ENCODE peak calls at places on chromosomes 1 and 21, in four cellular contexts. One of them, this sample, is unnamed.

GRCh38 chr1:40508375-40509341 is at the start of gene EXO5:
- DNase-seq in foreskin fibroblast: peak
- DNase-seq in tibial nerve: peak
- DNase-seq in body of pancreas: peak
- DNase-seq in this sample: no peak

GRCh38 chr1:11787251-11787803 is 18.4 kb downstream of the MTHFR start:
- DNase-seq in foreskin fibroblast: peak
- DNase-seq in tibial nerve: peak
- DNase-seq in body of pancreas: peak
- DNase-seq in this sample: no peak

GRCh38 chr1:66446261-66447001 is 87.5 kb upstream of the SGIP1 start:
- DNase-seq in foreskin fibroblast: peak
- DNase-seq in tibial nerve: no peak
- DNase-seq in body of pancreas: peak
- DNase-seq in this sample: peak

GRCh38 chr1:41855713-41856112 is 63.0 kb downstream of the HIVEP3 start:
- DNase-seq in foreskin fibroblast: no peak
- DNase-seq in tibial nerve: no peak
- DNase-seq in body of pancreas: no peak
- DNase-seq in this sample: no peak

GRCh38 chr1:240044620-240045019 is 47.1 kb upstream of the FMN2 start:
- DNase-seq in foreskin fibroblast: no peak
- DNase-seq in tibial nerve: no peak
- DNase-seq in body of pancreas: no peak
- DNase-seq in this sample: no peak

GRCh38 chr1:211551628-211552465 is 27.1 kb downstream of the SLC30A1 start:
- DNase-seq in foreskin fibroblast: peak
- DNase-seq in tibial nerve: no peak
- DNase-seq in body of pancreas: no peak
- DNase-seq in this sample: no peak

GRCh38 chr1:236065509-236066005 is 667 bp upstream of the NID1 start:
- DNase-seq in foreskin fibroblast: no peak
- DNase-seq in tibial nerve: no peak
- DNase-seq in body of pancreas: no peak
- DNase-seq in this sample: no peak

GRCh38 chr1:3745590-3746381 is 6.5 kb upstream of the CCDC27 start:
- DNase-seq in foreskin fibroblast: no peak
- DNase-seq in tibial nerve: no peak
- DNase-seq in body of pancreas: no peak
- DNase-seq in this sample: no peak

GRCh38 chr1:41742219-41742618 is 176.5 kb downstream of the HIVEP3 start:
- DNase-seq in foreskin fibroblast: peak
- DNase-seq in tibial nerve: no peak
- DNase-seq in body of pancreas: no peak
- DNase-seq in this sample: no peak

GRCh38 chr1:167722870-167723251 is 1.1 kb downstream of the MPZL1 start:
- DNase-seq in foreskin fibroblast: no peak
- DNase-seq in tibial nerve: no peak
- DNase-seq in body of pancreas: no peak
- DNase-seq in this sample: no peak

GRCh38 chr21:25568230-25568629 is 39.1 kb downstream of the MRPL39 start:
- DNase-seq in foreskin fibroblast: peak
- DNase-seq in tibial nerve: no peak
- DNase-seq in body of pancreas: peak
- DNase-seq in this sample: no peak

GRCh38 chr1:111270781-111271463 is 19.7 kb upstream of the CHIA start:
- DNase-seq in foreskin fibroblast: no peak
- DNase-seq in tibial nerve: no peak
- DNase-seq in body of pancreas: no peak
- DNase-seq in this sample: no peak

GRCh38 chr1:176515310-176515709 is 52.3 kb downstream of the PAPPA2 start:
- DNase-seq in foreskin fibroblast: no peak
- DNase-seq in tibial nerve: no peak
- DNase-seq in body of pancreas: no peak
- DNase-seq in this sample: no peak

GRCh38 chr1:58618303-58618702 is 41.3 kb upstream of the TACSTD2 start:
- DNase-seq in foreskin fibroblast: peak
- DNase-seq in tibial nerve: peak
- DNase-seq in body of pancreas: peak
- DNase-seq in this sample: peak

GRCh38 chr21:35648512-35648911 is 411.8 kb downstream of the SETD4 start:
- DNase-seq in foreskin fibroblast: no peak
- DNase-seq in tibial nerve: no peak
- DNase-seq in body of pancreas: peak
- DNase-seq in this sample: no peak
- TF ChIP-seq CTCF in foreskin fibroblast: no peak
- TF ChIP-seq CTCF in tibial nerve: no peak
- TF ChIP-seq CTCF in body of pancreas: no peak
- TF ChIP-seq CTCF in this sample: no peak

GRCh38 chr1:200739499-200740290 is 1.0 kb downstream of the CAMSAP2 start:
- DNase-seq in foreskin fibroblast: peak
- DNase-seq in tibial nerve: peak
- DNase-seq in body of pancreas: peak
- DNase-seq in this sample: no peak

GRCh38 chr1:200738733-200739498 is at the start of gene CAMSAP2:
- DNase-seq in foreskin fibroblast: peak
- DNase-seq in tibial nerve: peak
- DNase-seq in body of pancreas: peak
- DNase-seq in this sample: peak

GRCh38 chr1:200741808-200742207 is 3.1 kb downstream of the CAMSAP2 start:
- DNase-seq in foreskin fibroblast: no peak
- DNase-seq in tibial nerve: no peak
- DNase-seq in body of pancreas: no peak
- DNase-seq in this sample: no peak

GRCh38 chr1:200738348-200738732 is 353 bp upstream of the CAMSAP2 start:
- DNase-seq in foreskin fibroblast: no peak
- DNase-seq in tibial nerve: no peak
- DNase-seq in body of pancreas: no peak
- DNase-seq in this sample: no peak

GRCh38 chr1:200740291-200741212 is 1.9 kb downstream of the CAMSAP2 start:
- DNase-seq in foreskin fibroblast: no peak
- DNase-seq in tibial nerve: no peak
- DNase-seq in body of pancreas: no peak
- DNase-seq in this sample: no peak
- H3K4me3 ChIP-seq in foreskin fibroblast: peak
- H3K4me3 ChIP-seq in tibial nerve: peak
- H3K4me3 ChIP-seq in body of pancreas: no peak
- H3K4me3 ChIP-seq in this sample: peak

DNA sequence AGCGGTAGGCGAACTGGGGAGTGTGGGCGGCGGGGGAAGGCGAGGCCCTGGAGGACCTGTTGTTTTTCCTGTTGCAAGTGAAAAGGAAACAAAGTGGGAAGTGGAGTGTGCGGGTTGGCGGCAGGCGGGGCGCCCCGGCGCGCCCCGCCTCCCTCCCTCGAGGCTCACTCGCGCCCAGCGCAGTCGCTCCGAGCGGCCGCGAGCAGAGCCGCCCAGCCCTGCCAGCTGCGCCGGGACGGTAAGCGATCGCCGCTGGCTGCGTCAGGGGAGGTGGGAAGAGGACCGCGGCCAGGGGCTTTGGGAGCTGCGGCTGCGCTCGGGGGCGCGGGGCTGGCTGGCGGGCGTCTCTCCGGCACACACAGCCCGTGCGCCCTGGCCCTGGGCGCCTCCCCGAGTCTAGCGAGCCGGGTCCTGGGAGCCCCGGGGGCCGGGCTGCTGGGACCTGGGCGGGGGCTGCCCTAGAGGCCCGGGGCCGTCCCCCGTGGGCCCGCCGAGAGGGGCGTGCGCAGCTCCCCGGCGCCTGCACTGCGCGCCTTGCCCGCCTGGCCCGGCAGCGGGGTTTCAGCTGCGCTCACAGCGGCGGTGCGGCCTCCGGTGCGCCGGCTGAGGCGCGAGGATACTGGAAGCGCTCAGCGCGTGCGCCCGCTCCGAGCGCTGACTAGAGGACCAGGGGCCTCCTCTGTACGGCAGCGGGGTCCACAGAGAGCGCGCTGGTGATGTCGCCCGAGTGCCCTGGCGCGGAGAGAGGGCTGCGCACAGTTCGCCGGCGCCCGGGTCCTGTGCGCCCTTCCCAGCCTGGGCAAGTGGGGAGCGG is at the start of gene PIK3CD:
- DNase-seq in foreskin fibroblast: peak
- DNase-seq in tibial nerve: no peak
- DNase-seq in body of pancreas: no peak
- DNase-seq in this sample: no peak
- TF ChIP-seq CTCF in foreskin fibroblast: no peak
- TF ChIP-seq CTCF in tibial nerve: no peak
- TF ChIP-seq CTCF in body of pancreas: no peak
- TF ChIP-seq CTCF in this sample: no peak

DNA sequence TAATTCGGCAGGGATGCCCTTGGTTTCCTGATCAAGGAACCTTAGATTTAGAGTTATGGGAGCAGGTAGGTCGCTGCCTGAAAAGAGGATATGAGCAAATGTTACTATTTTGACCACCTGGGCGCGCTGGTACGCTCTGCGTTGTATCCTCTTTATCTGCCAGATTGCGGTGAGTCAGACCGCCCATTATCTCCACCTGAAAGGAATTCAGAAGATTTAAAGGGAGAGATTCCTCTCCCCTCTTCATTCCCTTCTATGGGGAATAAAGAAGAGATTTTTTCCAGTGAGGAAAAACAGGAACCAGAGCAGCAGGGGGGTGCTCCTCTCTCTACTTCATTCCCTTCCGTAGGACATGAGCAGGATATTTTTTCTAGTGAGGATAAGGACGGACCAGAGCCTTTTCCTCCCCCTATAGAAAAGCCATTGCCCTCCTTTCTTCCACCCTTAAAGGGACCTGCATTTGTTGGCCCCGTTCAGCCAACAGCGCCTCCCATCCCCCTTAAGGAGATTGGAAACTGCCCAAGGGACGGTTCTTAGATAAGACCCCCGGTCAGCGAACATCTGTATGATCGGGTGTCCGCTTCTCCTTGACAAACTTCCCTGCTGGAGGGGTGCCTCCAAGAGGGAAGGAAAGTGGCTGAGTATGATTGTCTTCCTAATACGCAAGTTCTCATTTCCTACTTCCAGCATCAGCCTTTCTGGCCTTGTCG is 34.1 kb downstream of the CLCA1 start:
- DNase-seq in foreskin fibroblast: no peak
- DNase-seq in tibial nerve: no peak
- DNase-seq in body of pancreas: no peak
- DNase-seq in this sample: no peak
- H3K4me3 ChIP-seq in foreskin fibroblast: no peak
- H3K4me3 ChIP-seq in tibial nerve: no peak
- H3K4me3 ChIP-seq in body of pancreas: no peak
- H3K4me3 ChIP-seq in this sample: no peak

GRCh38 chr1:183303325-183303645 is 114.9 kb downstream of the NMNAT2 start:
- DNase-seq in foreskin fibroblast: no peak
- DNase-seq in tibial nerve: no peak
- DNase-seq in body of pancreas: no peak
- DNase-seq in this sample: no peak

GRCh38 chr1:183303901-183304300 is 114.3 kb downstream of the NMNAT2 start:
- DNase-seq in foreskin fibroblast: peak
- DNase-seq in tibial nerve: no peak
- DNase-seq in body of pancreas: no peak
- DNase-seq in this sample: no peak

GRCh38 chr1:183304466-183305122 is 113.6 kb downstream of the NMNAT2 start:
- DNase-seq in foreskin fibroblast: no peak
- DNase-seq in tibial nerve: no peak
- DNase-seq in body of pancreas: no peak
- DNase-seq in this sample: no peak

GRCh38 chr1:183308719-183309118 is 109.5 kb downstream of the NMNAT2 start:
- DNase-seq in foreskin fibroblast: no peak
- DNase-seq in tibial nerve: no peak
- DNase-seq in body of pancreas: no peak
- DNase-seq in this sample: no peak

DNA sequence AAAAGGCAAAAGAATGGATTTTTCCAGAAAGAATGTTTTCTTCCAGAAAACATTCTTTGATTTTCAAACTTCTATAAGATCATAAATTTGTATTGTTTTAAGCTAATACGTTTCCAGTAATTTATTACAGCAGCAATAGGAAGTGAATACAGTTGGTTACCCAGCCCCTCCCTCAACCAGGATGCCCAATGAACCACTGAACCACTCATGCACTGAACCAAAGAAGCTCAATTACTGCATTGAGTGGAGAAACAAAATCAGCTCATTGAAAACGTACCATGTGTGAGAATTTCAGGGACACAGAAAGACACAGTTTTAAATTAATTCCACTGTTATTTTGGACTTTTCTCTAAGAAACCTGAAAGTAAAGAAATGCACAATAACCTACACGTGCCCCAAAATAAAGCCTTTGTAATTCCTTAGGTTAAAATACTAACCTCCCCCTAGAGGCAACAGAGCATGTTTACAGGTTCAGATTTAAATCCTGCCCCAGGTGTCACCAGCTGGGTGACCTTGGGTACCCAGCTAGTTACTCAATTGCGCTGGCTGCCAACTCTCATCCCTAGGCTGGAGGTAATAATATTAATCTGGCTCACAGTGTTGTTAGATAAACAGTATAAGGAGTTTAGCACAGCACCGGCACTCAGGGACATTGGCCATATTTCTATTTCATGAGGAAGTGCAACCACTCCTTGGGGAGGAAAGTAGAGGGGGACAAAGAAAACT is 111.7 kb downstream of the NMNAT2 start:
- DNase-seq in foreskin fibroblast: no peak
- DNase-seq in tibial nerve: no peak
- DNase-seq in body of pancreas: peak
- DNase-seq in this sample: no peak
- TF ChIP-seq CTCF in foreskin fibroblast: no peak
- TF ChIP-seq CTCF in tibial nerve: no peak
- TF ChIP-seq CTCF in body of pancreas: peak
- TF ChIP-seq CTCF in this sample: peak

GRCh38 chr1:182351790-182352364 is 39.7 kb downstream of the GLUL start:
- DNase-seq in foreskin fibroblast: no peak
- DNase-seq in tibial nerve: no peak
- DNase-seq in body of pancreas: no peak
- DNase-seq in this sample: no peak

GRCh38 chr1:182347019-182347418 is 44.6 kb downstream of the GLUL start:
- DNase-seq in foreskin fibroblast: no peak
- DNase-seq in tibial nerve: no peak
- DNase-seq in body of pancreas: no peak
- DNase-seq in this sample: no peak

GRCh38 chr1:182350839-182351238 is 40.8 kb downstream of the GLUL start:
- DNase-seq in foreskin fibroblast: peak
- DNase-seq in tibial nerve: no peak
- DNase-seq in body of pancreas: peak
- DNase-seq in this sample: no peak

DNA sequence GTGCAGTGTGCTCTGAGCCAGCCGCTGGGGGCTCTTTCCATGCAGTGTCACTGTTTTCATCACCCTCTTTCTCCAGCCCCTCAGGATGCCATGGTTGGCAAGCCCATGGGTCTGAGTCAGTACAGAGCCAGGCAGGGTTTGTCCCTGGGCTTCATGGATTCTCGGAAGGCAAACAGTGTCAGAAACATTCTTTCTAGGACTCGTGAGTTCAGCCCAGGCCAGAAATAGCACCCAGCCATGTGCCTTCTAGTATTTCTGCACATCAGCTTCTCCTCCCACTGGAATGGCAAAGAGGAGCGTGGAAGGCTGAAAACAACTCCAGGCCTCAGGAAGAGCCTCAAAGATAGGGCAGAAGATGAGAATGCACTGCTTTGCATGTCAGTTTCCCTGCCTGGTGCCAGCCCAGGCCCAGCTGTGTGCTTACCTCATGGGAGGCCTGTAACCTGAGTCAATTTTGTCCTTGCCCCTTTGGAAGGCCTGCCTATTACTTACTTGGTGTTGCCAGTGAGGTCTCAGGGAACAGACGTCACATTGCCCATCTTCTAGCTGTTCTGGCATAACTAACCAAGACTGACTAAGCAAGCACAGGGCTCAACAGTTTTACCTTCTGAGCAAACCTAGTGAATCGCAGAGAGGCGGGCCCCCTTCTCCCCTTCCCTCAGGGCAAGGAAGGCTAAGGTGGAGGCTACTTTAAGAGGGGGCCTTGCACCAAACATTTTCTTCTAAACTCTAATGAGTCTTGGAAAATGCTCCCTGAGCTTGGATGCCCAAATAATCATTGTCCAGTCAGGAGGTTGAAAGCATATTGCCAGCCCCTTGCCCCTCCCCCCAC is 42.5 kb downstream of the GLUL start:
- DNase-seq in foreskin fibroblast: peak
- DNase-seq in tibial nerve: no peak
- DNase-seq in body of pancreas: no peak
- DNase-seq in this sample: no peak
- H3K4me3 ChIP-seq in foreskin fibroblast: no peak
- H3K4me3 ChIP-seq in tibial nerve: no peak
- H3K4me3 ChIP-seq in body of pancreas: no peak
- H3K4me3 ChIP-seq in this sample: no peak